ENCODE peak calls at places on chromosomes 3 and 15, in four cellular contexts. I is HepG2, S is H1, F is K562. T is an unnamed sample.

GRCh38 chr3:131688370-131688769 is 185.6 kb upstream of the MRPL3 start:
- DNase-seq in I (no peak), F (no peak), S (no peak), T (no peak)

GRCh38 chr15:60275624-60276023 is 122.2 kb downstream of the ANXA2 start:
- DNase-seq in I (no peak), F (no peak), S (no peak), T (no peak)

GRCh38 chr15:52199271-52199670 is 8.1 kb upstream of the GNB5 start:
- DNase-seq in F (no peak), S (no peak), I (no peak), T (no peak)

GRCh38 chr3:135456182-135456790 is 509.2 kb upstream of the PPP2R3A start:
- DNase-seq in I (no peak), S (peak), F (no peak), T (no peak)

GRCh38 chr3:104133630-104134029 is 1233.1 kb upstream of the ALCAM start:
- DNase-seq in F (no peak), I (no peak), S (no peak), T (no peak)

GRCh38 chr3:189513281-189514151 is 117.7 kb upstream of the TP63 start:
- DNase-seq in I (no peak), F (no peak), S (no peak), T (peak)

GRCh38 chr15:78810377-78811123 is 714 bp downstream of the ADAMTS7 start:
- DNase-seq in I (no peak), S (no peak), F (peak), T (peak)

GRCh38 chr3:46913644-46914043 is 36.1 kb downstream of the PTH1R start:
- DNase-seq in I (no peak), S (no peak), F (peak), T (no peak)

GRCh38 chr3:152175576-152175883 is 93.2 kb upstream of the MBNL1 start:
- DNase-seq in F (no peak), S (no peak), I (no peak), T (no peak)

GRCh38 chr3:188338081-188338480 is 184.1 kb downstream of the LPP start:
- DNase-seq in S (no peak), F (no peak), I (no peak), T (no peak)
- TF ChIP-seq JUN in S (no peak), F (no peak), I (no peak), T (no peak)

GRCh38 chr3:49276475-49277356 is at the start of gene C3orf62:
- DNase-seq in S (peak), I (no peak), F (no peak), T (peak)
- TF ChIP-seq RFX5 in S (no peak), I (no peak), F (no peak), T (no peak)

DNA sequence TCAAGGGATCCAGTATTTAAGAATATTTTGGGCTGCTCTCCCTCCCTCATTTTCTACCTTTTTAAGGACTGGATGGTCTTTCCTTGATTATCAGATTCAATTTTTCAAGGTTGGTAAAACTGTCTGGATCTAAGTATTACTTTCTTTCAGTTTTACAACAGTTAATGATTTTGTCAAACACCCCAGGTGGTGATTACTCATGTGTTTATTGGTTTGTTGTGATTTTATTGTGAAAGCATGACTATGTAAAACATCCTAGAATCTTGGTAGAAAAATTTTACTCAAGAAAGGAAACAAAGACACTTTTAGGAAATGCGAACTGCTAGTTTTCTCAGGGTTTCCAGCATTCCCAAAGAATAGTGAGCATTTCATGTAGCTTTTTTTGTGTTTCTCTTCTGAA is 7.3 kb downstream of the GTF2E1 start:
- DNase-seq in I (no peak), F (no peak), S (no peak), T (no peak)
- TF ChIP-seq JUN in I (no peak), F (no peak), S (no peak), T (no peak)

DNA sequence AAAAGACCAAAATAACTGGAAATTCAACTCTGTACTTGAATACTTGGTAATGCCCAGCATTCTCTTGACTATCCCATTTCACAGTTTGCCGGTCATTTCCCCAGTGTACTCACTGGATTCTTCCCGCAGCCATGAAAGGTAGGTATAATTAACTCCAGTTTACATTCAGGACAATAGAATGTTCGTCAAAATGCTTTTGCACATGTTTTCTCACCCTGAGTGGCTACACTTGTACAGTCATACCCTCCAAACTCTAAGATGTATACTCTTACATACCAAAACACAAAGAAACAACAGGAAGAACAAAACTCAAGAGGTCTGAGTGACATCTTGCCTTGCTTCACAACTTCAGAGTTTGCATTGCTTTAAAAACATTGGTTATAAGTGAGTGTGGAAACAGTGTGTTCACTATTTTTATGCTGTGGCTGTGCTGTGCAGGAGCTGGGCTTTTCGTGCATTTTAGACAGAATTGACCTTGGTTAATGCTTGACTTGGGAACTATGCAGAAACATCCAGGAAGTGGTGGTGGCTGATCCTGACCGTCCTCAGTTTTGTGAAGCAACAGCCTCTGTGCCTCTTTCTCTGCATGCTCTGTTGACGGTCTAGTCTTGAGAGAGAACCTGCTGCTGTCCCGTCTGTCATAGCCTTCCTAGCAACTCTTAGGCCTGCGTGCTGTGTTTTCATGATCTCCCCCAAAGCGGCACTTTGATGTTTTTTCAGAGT is 90.5 kb downstream of the IGF1R start:
- DNase-seq in F (no peak), I (peak), S (no peak), T (no peak)
- TF ChIP-seq RFX5 in F (no peak), I (no peak), S (no peak), T (no peak)

DNA sequence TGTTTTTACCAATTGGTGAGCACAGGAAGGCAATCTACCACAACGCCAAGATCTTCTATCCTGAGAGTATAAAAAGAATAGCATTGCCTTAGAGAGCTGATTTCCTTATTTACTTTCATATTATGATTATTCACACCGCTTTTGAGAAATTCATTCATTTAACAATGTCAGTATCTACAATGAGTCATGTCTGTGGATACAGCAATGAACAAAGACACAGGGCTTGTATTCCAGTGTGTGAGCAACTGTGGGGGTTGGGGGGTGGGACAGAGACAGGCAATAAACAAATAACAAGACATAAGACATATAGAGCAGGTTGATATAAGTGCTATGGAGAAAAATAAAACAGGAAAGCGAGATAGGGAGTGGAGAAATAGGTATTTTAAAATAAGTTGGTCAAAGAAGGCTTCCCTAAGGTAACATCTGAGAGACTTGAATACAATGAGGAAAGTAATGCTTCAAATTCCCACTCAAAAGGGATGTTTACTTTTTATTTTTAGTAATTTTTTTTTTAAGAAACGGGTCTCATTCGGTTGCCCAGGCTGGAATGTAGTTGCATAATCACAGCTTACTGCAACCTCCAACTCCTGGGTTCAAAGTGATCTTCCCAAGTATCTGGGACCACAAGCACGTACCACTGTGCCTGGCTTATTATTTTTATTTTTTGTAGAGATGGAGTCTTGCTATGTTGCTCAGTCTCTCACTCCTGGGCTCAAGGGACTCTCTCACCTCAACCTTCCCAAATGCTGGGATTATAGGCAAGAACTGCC is 45.7 kb downstream of the PGBD4 start:
- DNase-seq in S (no peak), I (no peak), F (no peak), T (peak)
- TF ChIP-seq JUN in S (no peak), I (no peak), F (no peak), T (no peak)

DNA sequence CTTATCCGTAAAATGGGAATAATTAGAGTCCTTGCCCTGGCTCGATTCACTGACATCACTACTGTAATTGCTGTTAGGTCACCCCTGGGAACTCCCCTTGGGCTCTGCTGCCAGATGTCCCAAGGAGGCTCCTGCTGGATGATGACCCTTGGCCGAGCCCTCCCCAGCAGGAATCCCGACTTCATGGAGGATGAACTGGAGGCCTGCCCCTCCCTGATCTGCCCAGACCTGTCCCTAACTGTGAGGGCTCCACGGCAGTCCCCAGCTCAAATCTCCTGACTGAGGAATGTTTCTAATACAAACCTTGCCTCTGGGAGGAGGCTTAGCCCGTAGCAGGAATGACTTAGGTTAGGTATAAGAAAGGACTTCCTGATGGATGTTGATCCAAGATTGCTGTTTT is 18.1 kb downstream of the ESYT3 start:
- DNase-seq in I (no peak), S (no peak), F (no peak), T (no peak)
- TF ChIP-seq RFX5 in I (no peak), S (no peak), F (no peak), T (no peak)

GRCh38 chr15:67091073-67091965 is 25.9 kb downstream of the SMAD3 start:
- DNase-seq in S (no peak), I (no peak), F (peak), T (peak)
- TF ChIP-seq JUN in S (no peak), I (no peak), F (peak), T (no peak)

T was measured in A549.